ENCODE peak calls at places on chromosomes 6 and 20, in five cellular contexts. Y, E, N, A and O are unnamed samples.

GRCh38 chr6:63929111-63929510 is 293.5 kb downstream of the PHF3 start:
- DNase-seq in A (no peak), Y (no peak), N (no peak), E (no peak), O (no peak)

GRCh38 chr6:90406142-90406794 is 109.6 kb upstream of the BACH2 start:
- DNase-seq in E (peak), N (no peak), Y (peak), A (peak), O (peak)

GRCh38 chr6:16929814-16930213 is 168.6 kb upstream of the ATXN1 start:
- DNase-seq in Y (peak), A (peak), E (peak), N (no peak), O (no peak)

GRCh38 chr20:39266989-39267388 is 304.8 kb downstream of the DHX35 start:
- DNase-seq in A (no peak), E (no peak), Y (no peak), N (no peak), O (no peak)

GRCh38 chr6:117674503-117674902 is 766 bp upstream of the NUS1 start:
- DNase-seq in N (no peak), Y (no peak), A (no peak), E (no peak), O (no peak)

GRCh38 chr6:43977404-43978111 is 149.7 kb downstream of the MRPL14 start:
- DNase-seq in E (no peak), A (no peak), Y (no peak), N (no peak), O (no peak)

GRCh38 chr6:3457710-3458605 is 1.1 kb upstream of the SLC22A23 start:
- DNase-seq in N (peak), E (peak), Y (no peak), A (peak), O (peak)

GRCh38 chr6:143060806-143061596 is at the start of gene AIG1:
- DNase-seq in A (no peak), N (peak), E (no peak), Y (peak), O (peak)

GRCh38 chr20:63176448-63177133 is 39.3 kb downstream of the YTHDF1 start:
- DNase-seq in A (no peak), N (no peak), E (no peak), Y (no peak), O (no peak)

DNA sequence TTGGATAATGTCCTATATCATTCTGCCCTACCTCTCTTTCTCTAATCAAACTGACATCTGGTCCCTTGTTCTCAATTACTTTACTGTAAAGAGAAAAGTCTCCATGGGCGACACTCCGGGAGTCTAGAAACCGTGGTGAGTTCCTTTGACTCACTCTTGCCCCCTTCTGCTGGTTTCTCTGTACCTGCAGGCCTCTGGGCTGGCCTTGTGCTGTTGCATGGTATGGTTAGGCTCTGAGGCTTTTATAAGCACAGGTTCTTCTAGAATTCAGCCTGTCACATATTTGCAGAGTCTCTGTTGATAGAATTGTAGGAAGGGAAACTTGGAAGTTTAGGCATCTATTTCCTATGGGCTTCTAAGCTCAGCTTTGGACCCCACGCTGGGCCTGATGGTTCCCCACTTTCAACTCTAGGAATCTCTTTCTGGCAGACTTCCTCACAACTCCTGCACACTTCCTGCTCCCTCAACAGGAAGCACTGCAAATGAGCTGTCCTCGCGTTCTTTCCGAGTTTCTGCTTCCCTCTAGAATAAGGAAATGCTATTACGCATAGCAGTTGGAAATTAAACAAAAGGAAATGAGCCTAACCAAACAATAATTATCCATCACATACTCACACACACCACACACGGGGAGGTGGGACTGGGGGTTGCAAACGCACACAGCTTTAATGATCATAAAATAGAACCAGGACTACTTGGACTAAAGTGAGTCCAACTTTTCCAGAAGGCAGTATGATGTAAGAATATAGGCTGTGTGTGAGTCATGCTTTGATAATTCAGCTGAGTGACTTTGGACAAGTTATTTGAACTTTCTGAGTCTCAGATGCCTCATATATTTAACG is 683.3 kb downstream of the QKI start:
- DNase-seq in N (peak), A (peak), E (peak), Y (no peak), O (peak)
- TF ChIP-seq CTCF in N (peak), A (peak), E (no peak), Y (no peak), O (no peak)

GRCh38 chr20:25090492-25091429 is 8.8 kb upstream of the VSX1 start:
- DNase-seq in A (no peak), Y (no peak), E (no peak), N (peak), O (no peak)
- H3K27ac ChIP-seq in A (no peak), Y (no peak), E (no peak), N (no peak), O (no peak)

GRCh38 chr20:3777726-3778629 is 3.3 kb downstream of the SPEF1 start:
- DNase-seq in Y (peak), N (peak), E (peak), A (peak), O (peak)
- TF ChIP-seq CTCF in Y (peak), N (no peak), E (peak), A (peak), O (no peak)

DNA sequence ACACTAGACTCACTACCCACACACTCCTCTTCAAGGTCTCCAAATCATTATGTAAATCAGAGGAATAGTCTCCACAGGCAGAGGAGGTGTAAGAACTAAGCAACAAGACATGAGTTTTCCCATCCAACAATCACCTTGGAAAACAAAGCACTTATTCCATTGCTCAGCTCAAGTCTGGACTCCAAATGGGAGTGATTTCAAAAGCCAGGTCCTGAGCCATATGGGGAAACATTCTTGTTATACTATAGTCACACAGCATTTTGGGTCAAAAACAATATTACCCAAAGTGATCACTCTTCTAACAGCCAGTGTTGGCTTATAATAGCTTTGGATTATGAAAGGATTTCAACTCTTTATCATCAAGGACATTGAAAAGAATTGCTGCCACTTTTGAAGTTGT is 3.6 kb upstream of the PRPH2 start:
- DNase-seq in Y (no peak), A (no peak), N (no peak), E (peak), O (no peak)
- H3K27ac ChIP-seq in Y (no peak), A (no peak), N (peak), E (peak), O (no peak)

GRCh38 chr20:32509639-32510066 is 75.5 kb downstream of the NOL4L start:
- DNase-seq in Y (no peak), N (no peak), A (no peak), E (peak), O (no peak)
- TF ChIP-seq CTCF in Y (no peak), N (no peak), A (no peak), E (no peak), O (no peak)